ENCODE peak calls at places on chromosomes 12 and 14, in four cellular contexts. One of them, this sample, is unnamed.

GRCh38 chr12:110615171-110615570 is 1.2 kb downstream of the TCTN1 start:
- DNase-seq in HS-27A: no peak
- DNase-seq in SK-N-DZ: no peak
- DNase-seq in right cardiac atrium: no peak
- DNase-seq in this sample: no peak

GRCh38 chr12:27467641-27468040 is 21.1 kb downstream of the SMCO2 start:
- DNase-seq in HS-27A: no peak
- DNase-seq in SK-N-DZ: no peak
- DNase-seq in right cardiac atrium: no peak
- DNase-seq in this sample: peak

GRCh38 chr14:63387691-63388090 is 69.0 kb upstream of the GPHB5 start:
- DNase-seq in HS-27A: no peak
- DNase-seq in SK-N-DZ: no peak
- DNase-seq in right cardiac atrium: no peak
- DNase-seq in this sample: no peak

GRCh38 chr14:70655110-70655826 is 13.6 kb downstream of the TTC9 start:
- DNase-seq in HS-27A: no peak
- DNase-seq in SK-N-DZ: no peak
- DNase-seq in right cardiac atrium: no peak
- DNase-seq in this sample: peak

GRCh38 chr14:82500222-82500621 is 966.6 kb upstream of the SEL1L start:
- DNase-seq in HS-27A: no peak
- DNase-seq in SK-N-DZ: no peak
- DNase-seq in right cardiac atrium: no peak
- DNase-seq in this sample: no peak

GRCh38 chr14:58815046-58815701 is 177.4 kb downstream of the DACT1 start:
- DNase-seq in HS-27A: no peak
- DNase-seq in SK-N-DZ: no peak
- DNase-seq in right cardiac atrium: no peak
- DNase-seq in this sample: no peak

GRCh38 chr12:100156731-100157426 is 14.2 kb upstream of the BLTP3B start:
- DNase-seq in HS-27A: no peak
- DNase-seq in SK-N-DZ: no peak
- DNase-seq in right cardiac atrium: no peak
- DNase-seq in this sample: no peak

GRCh38 chr12:87141091-87141490 is 884.9 kb upstream of the MGAT4C start:
- DNase-seq in HS-27A: no peak
- DNase-seq in SK-N-DZ: no peak
- DNase-seq in right cardiac atrium: no peak
- DNase-seq in this sample: no peak

GRCh38 chr12:100789975-100790374 is 4.6 kb upstream of the ANO4 start:
- DNase-seq in HS-27A: no peak
- DNase-seq in SK-N-DZ: no peak
- DNase-seq in right cardiac atrium: no peak
- DNase-seq in this sample: no peak

GRCh38 chr12:52277486-52278245 is 3.2 kb downstream of the KRT86 start:
- DNase-seq in HS-27A: no peak
- DNase-seq in SK-N-DZ: no peak
- DNase-seq in right cardiac atrium: no peak
- DNase-seq in this sample: no peak

GRCh38 chr12:69105101-69105613 is 134.2 kb upstream of the CPSF6 start:
- DNase-seq in HS-27A: no peak
- DNase-seq in SK-N-DZ: no peak
- DNase-seq in right cardiac atrium: no peak
- DNase-seq in this sample: no peak

GRCh38 chr12:106070611-106071010 is 68.1 kb downstream of the NUAK1 start:
- DNase-seq in HS-27A: no peak
- DNase-seq in SK-N-DZ: no peak
- DNase-seq in right cardiac atrium: no peak
- DNase-seq in this sample: no peak

GRCh38 chr12:29516431-29516875 is 19.0 kb upstream of the OVCH1 start:
- DNase-seq in HS-27A: peak
- DNase-seq in SK-N-DZ: no peak
- DNase-seq in right cardiac atrium: no peak
- DNase-seq in this sample: no peak

GRCh38 chr12:115922952-115923564 is 354.4 kb downstream of the MED13L start:
- DNase-seq in HS-27A: no peak
- DNase-seq in SK-N-DZ: no peak
- DNase-seq in right cardiac atrium: no peak
- DNase-seq in this sample: peak

GRCh38 chr12:130960787-130961186 is 7.1 kb downstream of the ADGRD1 start:
- DNase-seq in HS-27A: no peak
- DNase-seq in SK-N-DZ: no peak
- DNase-seq in right cardiac atrium: no peak
- DNase-seq in this sample: no peak

GRCh38 chr12:120855823-120856589 is 48.2 kb downstream of the SPPL3 start:
- DNase-seq in HS-27A: no peak
- DNase-seq in SK-N-DZ: no peak
- DNase-seq in right cardiac atrium: no peak
- DNase-seq in this sample: peak

GRCh38 chr12:42143401-42144173 is 1.1 kb downstream of the GXYLT1 start:
- DNase-seq in HS-27A: no peak
- DNase-seq in SK-N-DZ: peak
- DNase-seq in right cardiac atrium: no peak
- DNase-seq in this sample: no peak

GRCh38 chr14:80584638-80585505 is 356.7 kb downstream of the CEP128 start:
- DNase-seq in HS-27A: no peak
- DNase-seq in SK-N-DZ: no peak
- DNase-seq in right cardiac atrium: no peak
- DNase-seq in this sample: no peak

GRCh38 chr12:53481957-53482586 is 17.2 kb downstream of the MAP3K12 start:
- DNase-seq in HS-27A: no peak
- DNase-seq in SK-N-DZ: no peak
- DNase-seq in right cardiac atrium: no peak
- DNase-seq in this sample: peak

GRCh38 chr12:98582093-98582492 is 11.4 kb upstream of the SLC25A3 start:
- DNase-seq in HS-27A: peak
- DNase-seq in SK-N-DZ: no peak
- DNase-seq in right cardiac atrium: no peak
- DNase-seq in this sample: no peak

GRCh38 chr12:3753549-3754284 is 808 bp upstream of the CRACR2A start:
- DNase-seq in HS-27A: no peak
- DNase-seq in SK-N-DZ: peak
- DNase-seq in right cardiac atrium: peak
- DNase-seq in this sample: peak

GRCh38 chr14:57962293-57962996 is 96.6 kb upstream of the SLC35F4 start:
- DNase-seq in HS-27A: no peak
- DNase-seq in SK-N-DZ: peak
- DNase-seq in right cardiac atrium: peak
- DNase-seq in this sample: no peak

GRCh38 chr12:67590122-67590795 is 58.3 kb upstream of the DYRK2 start:
- DNase-seq in HS-27A: no peak
- DNase-seq in SK-N-DZ: peak
- DNase-seq in right cardiac atrium: no peak
- DNase-seq in this sample: no peak

GRCh38 chr12:49662998-49663843 is 39.9 kb downstream of the PRPF40B start:
- DNase-seq in HS-27A: peak
- DNase-seq in SK-N-DZ: no peak
- DNase-seq in right cardiac atrium: peak
- DNase-seq in this sample: peak

GRCh38 chr12:58818546-58818945 is 101.8 kb downstream of the LRIG3 start:
- DNase-seq in HS-27A: no peak
- DNase-seq in SK-N-DZ: no peak
- DNase-seq in right cardiac atrium: no peak
- DNase-seq in this sample: no peak

GRCh38 chr14:25180221-25180620 is 130.3 kb upstream of the STXBP6 start:
- DNase-seq in HS-27A: no peak
- DNase-seq in SK-N-DZ: no peak
- DNase-seq in right cardiac atrium: no peak
- DNase-seq in this sample: no peak

GRCh38 chr12:53603804-53604203 is 22.4 kb downstream of the ATF7 start:
- DNase-seq in HS-27A: no peak
- DNase-seq in SK-N-DZ: no peak
- DNase-seq in right cardiac atrium: no peak
- DNase-seq in this sample: no peak

GRCh38 chr12:12408265-12408690 is 51.4 kb downstream of the BORCS5 start:
- DNase-seq in HS-27A: no peak
- DNase-seq in SK-N-DZ: no peak
- DNase-seq in right cardiac atrium: no peak
- DNase-seq in this sample: peak

GRCh38 chr12:46269429-46270241 is 792 bp upstream of the SLC38A1 start:
- DNase-seq in HS-27A: no peak
- DNase-seq in SK-N-DZ: peak
- DNase-seq in right cardiac atrium: no peak
- DNase-seq in this sample: no peak

GRCh38 chr12:120091371-120092090 is 25.0 kb downstream of the RAB35 start:
- DNase-seq in HS-27A: no peak
- DNase-seq in SK-N-DZ: no peak
- DNase-seq in right cardiac atrium: peak
- DNase-seq in this sample: no peak

GRCh38 chr14:101937926-101938767 is 26.2 kb upstream of the DYNC1H1 start:
- DNase-seq in HS-27A: no peak
- DNase-seq in SK-N-DZ: no peak
- DNase-seq in right cardiac atrium: no peak
- DNase-seq in this sample: no peak

GRCh38 chr14:54975856-54976255 is 51.0 kb downstream of the WDHD1 start:
- DNase-seq in HS-27A: no peak
- DNase-seq in SK-N-DZ: no peak
- DNase-seq in right cardiac atrium: no peak
- DNase-seq in this sample: peak

GRCh38 chr14:104692939-104693315 is 3.5 kb downstream of the INF2 start:
- DNase-seq in HS-27A: no peak
- DNase-seq in SK-N-DZ: no peak
- DNase-seq in right cardiac atrium: peak
- DNase-seq in this sample: no peak

GRCh38 chr14:74647834-74648361 is 35.9 kb upstream of the LTBP2 start:
- DNase-seq in HS-27A: no peak
- DNase-seq in SK-N-DZ: no peak
- DNase-seq in right cardiac atrium: no peak
- DNase-seq in this sample: no peak

GRCh38 chr12:132170637-132171292 is 26.5 kb downstream of the NOC4L start:
- DNase-seq in HS-27A: no peak
- DNase-seq in SK-N-DZ: no peak
- DNase-seq in right cardiac atrium: no peak
- DNase-seq in this sample: no peak

GRCh38 chr14:30064454-30064853 is 136.8 kb upstream of the PRKD1 start:
- DNase-seq in HS-27A: no peak
- DNase-seq in SK-N-DZ: no peak
- DNase-seq in right cardiac atrium: no peak
- DNase-seq in this sample: no peak

GRCh38 chr14:76245097-76245496 is 93.4 kb downstream of the GPATCH2L start:
- DNase-seq in HS-27A: no peak
- DNase-seq in SK-N-DZ: no peak
- DNase-seq in right cardiac atrium: no peak
- DNase-seq in this sample: no peak

GRCh38 chr12:91680864-91681263 is 464.8 kb downstream of the BTG1 start:
- DNase-seq in HS-27A: no peak
- DNase-seq in SK-N-DZ: no peak
- DNase-seq in right cardiac atrium: no peak
- DNase-seq in this sample: no peak

GRCh38 chr12:89947437-89948265 is 239.0 kb upstream of the ATP2B1 start:
- DNase-seq in HS-27A: peak
- DNase-seq in SK-N-DZ: peak
- DNase-seq in right cardiac atrium: no peak
- DNase-seq in this sample: peak

This sample was measured in MV-4-11.